ENCODE peak calls at places on chromosomes 7 and 10, in five cellular contexts. D is stomach, H is AML-193, C is body of pancreas, L is RWPE1. I is an unnamed sample.

GRCh38 chr10:35896011-35896410 is 253.9 kb upstream of the FZD8 start:
- DNase-seq in D (no peak), H (no peak), C (no peak), L (peak), I (no peak)

GRCh38 chr7:76020031-76020714 is 25.8 kb upstream of the TMEM120A start:
- DNase-seq in D (peak), H (peak), C (peak), L (peak), I (peak)

GRCh38 chr10:79488303-79488702 is 24.0 kb upstream of the EIF5AL1 start:
- DNase-seq in D (peak), H (no peak), C (peak), L (peak), I (no peak)

GRCh38 chr7:101172854-101173751 is 7.0 kb downstream of the NAT16 start:
- DNase-seq in D (peak), H (no peak), C (peak), L (peak), I (peak)

GRCh38 chr10:71725998-71726672 is 6.6 kb upstream of the C10orf105 start:
- DNase-seq in D (no peak), H (peak), C (no peak), L (peak), I (peak)

GRCh38 chr10:103547391-103547946 is 54.0 kb downstream of the NEURL1 start:
- DNase-seq in D (peak), H (no peak), C (no peak), L (no peak), I (no peak)

GRCh38 chr10:71812016-71812912 is 38.8 kb downstream of the PSAP start:
- DNase-seq in D (peak), H (peak), C (peak), L (peak), I (peak)

GRCh38 chr7:138431517-138431916 is 28.5 kb upstream of the TRIM24 start:
- DNase-seq in D (no peak), H (no peak), C (no peak), L (no peak), I (no peak)

GRCh38 chr7:12212051-12212485 is 974 bp downstream of the TMEM106B start:
- DNase-seq in D (no peak), H (no peak), C (no peak), L (peak), I (peak)

GRCh38 chr7:129363-130221 is 62.8 kb upstream of the FAM20C start:
- DNase-seq in D (no peak), H (no peak), C (peak), L (no peak), I (no peak)